ENCODE peak calls at places on chromosomes 7 and 10, in ten cellular contexts. One of them, this sample, is unnamed.

GRCh38 chr10:96281444-96282029 is 10.2 kb upstream of the BLNK start:
- DNase-seq in cardiac muscle cell: no peak
- DNase-seq in GM20000: no peak
- DNase-seq in neural progenitor cell: no peak
- DNase-seq in stimulated activated naive CD8-positive, alpha-beta T cell treated with anti-CD3 and anti-CD28 coated beads, Interleukin-15, Interleukin-2, amounts not matched to agents 100 U/mL and 50 U/mL, for 24 hours: no peak
- DNase-seq in Panc1: no peak
- DNase-seq in T-helper 2 cell: no peak
- DNase-seq in psoas muscle: no peak
- DNase-seq in LoVo: no peak
- DNase-seq in choroid plexus epithelial cell: no peak
- DNase-seq in this sample: no peak

GRCh38 chr7:30012757-30013156 is 13.7 kb downstream of the FKBP14 start:
- DNase-seq in GM20000: no peak
- DNase-seq in cardiac muscle cell: no peak
- DNase-seq in T-helper 2 cell: no peak
- DNase-seq in psoas muscle: no peak
- DNase-seq in Panc1: no peak
- DNase-seq in stimulated activated naive CD8-positive, alpha-beta T cell treated with anti-CD3 and anti-CD28 coated beads, Interleukin-15, Interleukin-2, amounts not matched to agents 100 U/mL and 50 U/mL, for 24 hours: no peak
- DNase-seq in choroid plexus epithelial cell: no peak
- DNase-seq in neural progenitor cell: no peak
- DNase-seq in LoVo: no peak
- DNase-seq in this sample: no peak

GRCh38 chr7:1385809-1386622 is 73.3 kb downstream of the MICALL2 start:
- DNase-seq in Panc1: no peak
- DNase-seq in LoVo: no peak
- DNase-seq in GM20000: no peak
- DNase-seq in T-helper 2 cell: no peak
- DNase-seq in choroid plexus epithelial cell: no peak
- DNase-seq in cardiac muscle cell: no peak
- DNase-seq in neural progenitor cell: no peak
- DNase-seq in stimulated activated naive CD8-positive, alpha-beta T cell treated with anti-CD3 and anti-CD28 coated beads, Interleukin-15, Interleukin-2, amounts not matched to agents 100 U/mL and 50 U/mL, for 24 hours: no peak
- DNase-seq in psoas muscle: no peak
- DNase-seq in this sample: no peak

GRCh38 chr10:95513941-95514392 is 47.2 kb downstream of the SORBS1 start:
- DNase-seq in cardiac muscle cell: peak; percentile 43
- DNase-seq in GM20000: no peak
- DNase-seq in Panc1: no peak
- DNase-seq in choroid plexus epithelial cell: peak; percentile 31
- DNase-seq in neural progenitor cell: no peak
- DNase-seq in psoas muscle: peak; percentile 76
- DNase-seq in stimulated activated naive CD8-positive, alpha-beta T cell treated with anti-CD3 and anti-CD28 coated beads, Interleukin-15, Interleukin-2, amounts not matched to agents 100 U/mL and 50 U/mL, for 24 hours: peak; percentile 31
- DNase-seq in LoVo: peak; percentile 22
- DNase-seq in T-helper 2 cell: no peak
- DNase-seq in this sample: no peak

GRCh38 chr7:128168667-128169210 is 72.3 kb upstream of the LEP start:
- DNase-seq in choroid plexus epithelial cell: peak; percentile 12
- DNase-seq in stimulated activated naive CD8-positive, alpha-beta T cell treated with anti-CD3 and anti-CD28 coated beads, Interleukin-15, Interleukin-2, amounts not matched to agents 100 U/mL and 50 U/mL, for 24 hours: peak; percentile 28
- DNase-seq in psoas muscle: no peak
- DNase-seq in neural progenitor cell: peak; percentile 92
- DNase-seq in LoVo: no peak
- DNase-seq in T-helper 2 cell: no peak
- DNase-seq in GM20000: peak; percentile 61
- DNase-seq in cardiac muscle cell: peak; percentile 30
- DNase-seq in Panc1: no peak
- DNase-seq in this sample: no peak

GRCh38 chr7:134477954-134478353 is 19.1 kb upstream of the AKR1B1 start:
- DNase-seq in T-helper 2 cell: no peak
- DNase-seq in cardiac muscle cell: peak; percentile 61
- DNase-seq in LoVo: no peak
- DNase-seq in stimulated activated naive CD8-positive, alpha-beta T cell treated with anti-CD3 and anti-CD28 coated beads, Interleukin-15, Interleukin-2, amounts not matched to agents 100 U/mL and 50 U/mL, for 24 hours: no peak
- DNase-seq in Panc1: no peak
- DNase-seq in psoas muscle: no peak
- DNase-seq in neural progenitor cell: no peak
- DNase-seq in GM20000: no peak
- DNase-seq in choroid plexus epithelial cell: peak; percentile 66
- DNase-seq in this sample: no peak

GRCh38 chr10:92407305-92408016 is 116.5 kb downstream of the MARCHF5 start:
- DNase-seq in stimulated activated naive CD8-positive, alpha-beta T cell treated with anti-CD3 and anti-CD28 coated beads, Interleukin-15, Interleukin-2, amounts not matched to agents 100 U/mL and 50 U/mL, for 24 hours: no peak
- DNase-seq in GM20000: no peak
- DNase-seq in neural progenitor cell: peak; percentile 28
- DNase-seq in LoVo: peak; percentile 33
- DNase-seq in choroid plexus epithelial cell: peak; percentile 30
- DNase-seq in T-helper 2 cell: no peak
- DNase-seq in psoas muscle: no peak
- DNase-seq in Panc1: peak; percentile 57
- DNase-seq in cardiac muscle cell: peak; percentile 10
- DNase-seq in this sample: no peak

GRCh38 chr10:64396105-64396504 is 874.9 kb downstream of the REEP3 start:
- DNase-seq in cardiac muscle cell: peak; percentile 51
- DNase-seq in stimulated activated naive CD8-positive, alpha-beta T cell treated with anti-CD3 and anti-CD28 coated beads, Interleukin-15, Interleukin-2, amounts not matched to agents 100 U/mL and 50 U/mL, for 24 hours: no peak
- DNase-seq in neural progenitor cell: no peak
- DNase-seq in psoas muscle: no peak
- DNase-seq in choroid plexus epithelial cell: peak; percentile 39
- DNase-seq in GM20000: no peak
- DNase-seq in T-helper 2 cell: no peak
- DNase-seq in Panc1: no peak
- DNase-seq in LoVo: no peak
- DNase-seq in this sample: no peak

GRCh38 chr10:94193466-94193924 is 169.2 kb downstream of the NOC3L start:
- DNase-seq in Panc1: no peak
- DNase-seq in GM20000: no peak
- DNase-seq in neural progenitor cell: peak; percentile 13
- DNase-seq in LoVo: no peak
- DNase-seq in psoas muscle: no peak
- DNase-seq in stimulated activated naive CD8-positive, alpha-beta T cell treated with anti-CD3 and anti-CD28 coated beads, Interleukin-15, Interleukin-2, amounts not matched to agents 100 U/mL and 50 U/mL, for 24 hours: no peak
- DNase-seq in cardiac muscle cell: peak; percentile 54
- DNase-seq in T-helper 2 cell: no peak
- DNase-seq in choroid plexus epithelial cell: peak; percentile 91
- DNase-seq in this sample: no peak

This sample was measured in lower lobe of right lung.